ENCODE peak calls at places on chromosomes 6 and 20, in five cellular contexts. N is cerebellar cortex; E is SHP77; X is activated CD4-positive, alpha-beta T cell treated with anti-CD3 and anti-CD28 coated beads, Interleukin-2, amount 50 U/mL, for 48 hours; O is RWPE1. A is an unnamed sample.

GRCh38 chr6:15017251-15017650 is 228.6 kb upstream of the JARID2 start:
- DNase-seq in X (peak), O (no peak), E (no peak), N (peak), A (no peak)

GRCh38 chr20:41003143-41003932 is 25.3 kb upstream of the TOP1 start:
- DNase-seq in O (peak), E (peak), N (no peak), X (peak), A (peak)

GRCh38 chr6:74044417-74045096 is 348.6 kb downstream of the CD109 start:
- DNase-seq in O (peak), N (no peak), E (no peak), X (no peak), A (no peak)

GRCh38 chr6:167141667-167142432 is 15.9 kb downstream of the GPR31 start:
- DNase-seq in E (peak), N (peak), O (peak), X (peak), A (no peak)

GRCh38 chr6:81606965-81607381 is 145.5 kb downstream of the TENT5A start:
- DNase-seq in O (no peak), X (no peak), E (no peak), N (no peak), A (no peak)

GRCh38 chr20:51311636-51312479 is 230.7 kb downstream of the NFATC2 start:
- DNase-seq in O (peak), X (no peak), N (no peak), E (no peak), A (no peak)

GRCh38 chr6:130853555-130854183 is 26.5 kb downstream of the SMLR1 start:
- DNase-seq in X (no peak), E (no peak), O (no peak), N (no peak), A (no peak)

GRCh38 chr20:45822863-45823262 is 4.2 kb downstream of the TNNC2 start:
- DNase-seq in X (no peak), E (peak), N (no peak), O (peak), A (no peak)

GRCh38 chr6:3494391-3495100 is 37.7 kb upstream of the SLC22A23 start:
- DNase-seq in E (no peak), O (no peak), N (no peak), X (no peak), A (no peak)

GRCh38 chr6:42370323-42370985 is 81.3 kb downstream of the TRERF1 start:
- DNase-seq in X (no peak), N (no peak), O (no peak), E (no peak), A (no peak)

GRCh38 chr6:29447670-29448069 is 8.6 kb downstream of the OR10C1 start:
- DNase-seq in O (peak), N (no peak), X (no peak), E (no peak), A (peak)

GRCh38 chr6:30700340-30700739 is 9.6 kb upstream of the NRM start:
- DNase-seq in X (no peak), N (no peak), E (no peak), O (no peak), A (no peak)

GRCh38 chr20:63736893-63737689 is 627 bp downstream of the LIME1 start:
- DNase-seq in E (no peak), O (no peak), N (no peak), X (peak), A (no peak)

GRCh38 chr20:19907326-19908056 is 109.7 kb upstream of the NAA20 start:
- DNase-seq in X (no peak), N (no peak), E (peak), O (no peak), A (no peak)

GRCh38 chr6:14274552-14275492 is 157.2 kb downstream of the CD83 start:
- DNase-seq in X (no peak), O (peak), N (peak), E (no peak), A (peak)

GRCh38 chr6:111658445-111659154 is 52.9 kb upstream of the TRAF3IP2 start:
- DNase-seq in X (no peak), O (no peak), E (no peak), N (no peak), A (no peak)

GRCh38 chr20:63697868-63698545 is 1.6 kb downstream of the TNFRSF6B start:
- DNase-seq in X (no peak), E (no peak), N (no peak), O (no peak), A (no peak)

GRCh38 chr6:3484240-3484639 is 27.4 kb upstream of the SLC22A23 start:
- DNase-seq in N (no peak), X (no peak), E (no peak), O (peak), A (no peak)

GRCh38 chr6:2641044-2641673 is 109.6 kb downstream of the MYLK4 start:
- DNase-seq in E (no peak), O (no peak), N (no peak), X (no peak), A (no peak)

GRCh38 chr6:35687658-35688604 is 784 bp downstream of the FKBP5 start:
- DNase-seq in E (no peak), O (no peak), N (peak), X (peak), A (no peak)

A was measured in keratinocyte.